ENCODE peak calls at places on chromosome 20, in eight cellular contexts. S is CD8-positive, alpha-beta T cell; D is activated CD8-positive, alpha-beta memory T cell treated with anti-CD3 and anti-CD28 coated beads for 24 hours; G is GM13977; W is germinal center; L is midbrain; K is activated naive CD4-positive, alpha-beta T cell treated with anti-CD3 and anti-CD28 coated beads for 36 hours; Y is naive thymus-derived CD4-positive, alpha-beta T cell. H is an unnamed sample.

GRCh38 chr20:18273738-18274137 is 14.6 kb upstream of the ZNF133 start:
- DNase-seq in G (no peak), W (no peak), S (no peak), Y (no peak), K (no peak), D (no peak), L (peak), H (no peak)

GRCh38 chr20:8671366-8671943 is 397.4 kb upstream of the PLCB4 start:
- DNase-seq in L (no peak), K (no peak), W (no peak), G (no peak), Y (no peak), D (no peak), S (no peak), H (no peak)

GRCh38 chr20:31811796-31812728 is 7.1 kb upstream of the MYLK2 start:
- DNase-seq in S (no peak), Y (no peak), G (no peak), K (no peak), W (no peak), L (no peak), D (peak), H (no peak)

GRCh38 chr20:22795455-22795854 is 211.1 kb upstream of the FOXA2 start:
- DNase-seq in K (no peak), S (no peak), D (no peak), G (no peak), Y (no peak), L (no peak), W (no peak), H (no peak)

GRCh38 chr20:49230575-49231211 is 11.5 kb downstream of the DDX27 start:
- DNase-seq in W (peak), D (no peak), G (no peak), K (no peak), Y (no peak), L (no peak), S (no peak), H (no peak)

GRCh38 chr20:57548177-57549058 is 12.5 kb upstream of the PCK1 start:
- DNase-seq in W (no peak), Y (no peak), L (no peak), D (no peak), K (no peak), G (no peak), S (no peak), H (no peak)

GRCh38 chr20:12695937-12696336 is 312.8 kb upstream of the SPTLC3 start:
- DNase-seq in K (no peak), Y (no peak), D (no peak), S (no peak), W (no peak), G (no peak), L (no peak), H (no peak)

GRCh38 chr20:41072099-41072798 is 43.6 kb downstream of the TOP1 start:
- DNase-seq in L (no peak), Y (no peak), K (no peak), D (no peak), S (no peak), G (no peak), W (no peak), H (no peak)

GRCh38 chr20:37992802-37993538 is 40.3 kb downstream of the TTI1 start:
- DNase-seq in K (peak), S (peak), G (peak), L (no peak), Y (peak), W (peak), D (no peak), H (peak)

GRCh38 chr20:19811231-19811630 is 53.2 kb downstream of the RIN2 start:
- DNase-seq in L (no peak), W (no peak), K (no peak), Y (no peak), D (no peak), S (no peak), G (no peak), H (no peak)

GRCh38 chr20:18166241-18166881 is 28.7 kb downstream of the KAT14 start:
- DNase-seq in D (no peak), Y (no peak), G (no peak), S (no peak), W (no peak), L (no peak), K (no peak), H (no peak)

GRCh38 chr20:44496976-44497375 is 21.3 kb downstream of the TTPAL start:
- DNase-seq in W (no peak), K (peak), D (no peak), G (peak), Y (no peak), L (no peak), S (no peak), H (no peak)

GRCh38 chr20:19926581-19926980 is 90.6 kb upstream of the NAA20 start:
- DNase-seq in K (no peak), L (no peak), S (no peak), D (no peak), G (no peak), W (no peak), Y (no peak), H (no peak)

GRCh38 chr20:48159156-48159971 is 374.1 kb upstream of the SULF2 start:
- DNase-seq in Y (no peak), D (no peak), K (no peak), L (no peak), G (no peak), W (no peak), S (no peak), H (no peak)

GRCh38 chr20:20206788-20207187 is 154.5 kb downstream of the CFAP61 start:
- DNase-seq in K (no peak), W (no peak), L (no peak), D (no peak), G (peak), Y (no peak), S (no peak), H (no peak)

GRCh38 chr20:59775221-59776055 is 158.0 kb downstream of the SYCP2 start:
- DNase-seq in D (peak), W (no peak), L (no peak), Y (no peak), K (no peak), S (no peak), G (no peak), H (no peak)

GRCh38 chr20:61805365-61805764 is 260.3 kb downstream of the TAF4 start:
- DNase-seq in S (no peak), G (no peak), L (no peak), K (no peak), D (no peak), Y (no peak), W (no peak), H (no peak)

GRCh38 chr20:46366826-46367225 is 39.6 kb downstream of the ELMO2 start:
- DNase-seq in Y (no peak), K (no peak), S (no peak), G (no peak), L (no peak), W (no peak), D (no peak), H (no peak)

GRCh38 chr20:10218536-10219451 is at the start of gene SNAP25:
- DNase-seq in L (peak), W (peak), Y (peak), D (peak), K (peak), G (peak), S (peak), H (peak)

GRCh38 chr20:32806356-32806755 is 13.4 kb upstream of the MAPRE1 start:
- DNase-seq in Y (no peak), S (no peak), G (no peak), D (no peak), L (no peak), K (no peak), W (no peak), H (no peak)

GRCh38 chr20:6665621-6666345 is 101.7 kb upstream of the BMP2 start:
- DNase-seq in W (no peak), D (no peak), K (no peak), G (no peak), Y (no peak), S (no peak), L (no peak), H (no peak)

GRCh38 chr20:25120462-25120861 is 38.5 kb upstream of the VSX1 start:
- DNase-seq in L (no peak), S (no peak), D (no peak), G (no peak), Y (no peak), K (no peak), W (no peak), H (no peak)

GRCh38 chr20:37542281-37542680 is 14.6 kb upstream of the BLCAP start:
- DNase-seq in D (no peak), G (no peak), Y (no peak), W (no peak), L (no peak), K (no peak), S (no peak), H (no peak)

GRCh38 chr20:11917663-11918062 is at the start of gene BTBD3:
- DNase-seq in W (no peak), Y (no peak), L (peak), K (no peak), D (no peak), G (peak), S (no peak), H (no peak)